ENCODE peak calls at places on chromosomes 12 and 14, in four cellular contexts. H is MM.1S, E is PC-9, U is H9. R is an unnamed sample.

GRCh38 chr12:25585021-25585523 is 32.0 kb upstream of the LMNTD1 start:
- DNase-seq in H (no peak), E (no peak), U (no peak), R (peak; percentile 89)

GRCh38 chr12:12008931-12009611 is 61.7 kb upstream of the BCL2L14 start:
- DNase-seq in H (no peak), E (peak; percentile 98), U (peak; percentile 93), R (peak; percentile 95)

GRCh38 chr12:68793436-68793835 is 14.5 kb upstream of the MDM2 start:
- DNase-seq in H (no peak), E (no peak), U (no peak), R (no peak)

GRCh38 chr12:45234134-45234865 is 18.4 kb downstream of the ANO6 start:
- DNase-seq in H (no peak), E (peak; percentile 97), U (peak; percentile 79), R (peak; percentile 96)

GRCh38 chr12:127685476-127686234 is 581.3 kb upstream of the TMEM132C start:
- DNase-seq in H (no peak), E (no peak), U (no peak), R (no peak)

GRCh38 chr14:85296466-85297210 is 233.3 kb upstream of the FLRT2 start:
- DNase-seq in H (no peak), E (no peak), U (no peak), R (peak; percentile 44)

GRCh38 chr14:99478133-99478532 is 2.5 kb downstream of the SETD3 start:
- DNase-seq in H (no peak), E (no peak), U (no peak), R (no peak)

GRCh38 chr12:11830298-11830937 is 180.9 kb downstream of the ETV6 start:
- DNase-seq in H (peak; percentile 72), E (no peak), U (no peak), R (peak; percentile 55)

GRCh38 chr12:41014643-41015020 is 173.5 kb upstream of the PDZRN4 start:
- DNase-seq in H (no peak), E (no peak), U (no peak), R (peak; percentile 58)

GRCh38 chr12:752673-753400 is 458 bp downstream of the WNK1 start:
- DNase-seq in H (peak; percentile 60), E (peak; percentile 38), U (peak; percentile 39), R (peak; percentile 53)

GRCh38 chr12:89661706-89662330 is 46.8 kb downstream of the ATP2B1 start:
- DNase-seq in H (no peak), E (no peak), U (no peak), R (no peak)

GRCh38 chr14:84375235-84375634 is 1154.7 kb upstream of the FLRT2 start:
- DNase-seq in H (no peak), E (no peak), U (no peak), R (no peak)

GRCh38 chr12:19410211-19410610 is 29.1 kb upstream of the AEBP2 start:
- DNase-seq in H (no peak), E (no peak), U (no peak), R (no peak)

GRCh38 chr12:55720071-55720564 is at the start of gene RDH5:
- DNase-seq in H (no peak), E (no peak), U (no peak), R (peak; percentile 54)

GRCh38 chr14:28767239-28767850 is 758 bp downstream of the FOXG1 start:
- DNase-seq in H (no peak), E (no peak), U (no peak), R (no peak)

GRCh38 chr12:59070534-59070933 is 150.2 kb upstream of the LRIG3 start:
- DNase-seq in H (no peak), E (no peak), U (no peak), R (no peak)

GRCh38 chr14:96255501-96256366 is at the start of gene BDKRB1:
- DNase-seq in H (no peak), E (peak; percentile 59), U (no peak), R (peak; percentile 56)

GRCh38 chr12:3389911-3390310 is 101.1 kb upstream of the PRMT8 start:
- DNase-seq in H (no peak), E (no peak), U (no peak), R (no peak)

GRCh38 chr12:66901136-66901932 is 222.5 kb upstream of the GRIP1 start:
- DNase-seq in H (peak; percentile 72), E (no peak), U (no peak), R (peak; percentile 24)

GRCh38 chr12:110565919-110566871 is 16.9 kb downstream of the PPTC7 start:
- DNase-seq in H (no peak), E (peak; percentile 80), U (no peak), R (peak; percentile 93)

GRCh38 chr14:105148604-105149145 is 19.9 kb downstream of the JAG2 start:
- DNase-seq in H (no peak), E (no peak), U (no peak), R (no peak)

GRCh38 chr12:15774819-15775218 is 14.4 kb downstream of the EPS8 start:
- DNase-seq in H (no peak), E (no peak), U (no peak), R (no peak)

GRCh38 chr14:75602527-75602926 is 24.1 kb downstream of the FLVCR2 start:
- DNase-seq in H (no peak), E (no peak), U (no peak), R (no peak)

GRCh38 chr14:76168531-76168930 is 16.8 kb downstream of the GPATCH2L start:
- DNase-seq in H (no peak), E (no peak), U (no peak), R (peak; percentile 9)

GRCh38 chr12:50221228-50222008 is 54.2 kb upstream of the CERS5 start:
- DNase-seq in H (no peak), E (peak; percentile 58), U (no peak), R (peak; percentile 66)

GRCh38 chr12:87127272-87127671 is 871.1 kb upstream of the MGAT4C start:
- DNase-seq in H (no peak), E (no peak), U (no peak), R (peak; percentile 47)

GRCh38 chr12:114662512-114663177 is 21.3 kb downstream of the TBX3 start:
- DNase-seq in H (peak; percentile 35), E (peak; percentile 60), U (peak; percentile 78), R (peak; percentile 78)

GRCh38 chr12:41932028-41932427 is 212.6 kb downstream of the GXYLT1 start:
- DNase-seq in H (no peak), E (no peak), U (no peak), R (no peak)

GRCh38 chr12:70994217-70994788 is 73.8 kb upstream of the PTPRR start:
- DNase-seq in H (no peak), E (no peak), U (no peak), R (peak; percentile 37)

DNA sequence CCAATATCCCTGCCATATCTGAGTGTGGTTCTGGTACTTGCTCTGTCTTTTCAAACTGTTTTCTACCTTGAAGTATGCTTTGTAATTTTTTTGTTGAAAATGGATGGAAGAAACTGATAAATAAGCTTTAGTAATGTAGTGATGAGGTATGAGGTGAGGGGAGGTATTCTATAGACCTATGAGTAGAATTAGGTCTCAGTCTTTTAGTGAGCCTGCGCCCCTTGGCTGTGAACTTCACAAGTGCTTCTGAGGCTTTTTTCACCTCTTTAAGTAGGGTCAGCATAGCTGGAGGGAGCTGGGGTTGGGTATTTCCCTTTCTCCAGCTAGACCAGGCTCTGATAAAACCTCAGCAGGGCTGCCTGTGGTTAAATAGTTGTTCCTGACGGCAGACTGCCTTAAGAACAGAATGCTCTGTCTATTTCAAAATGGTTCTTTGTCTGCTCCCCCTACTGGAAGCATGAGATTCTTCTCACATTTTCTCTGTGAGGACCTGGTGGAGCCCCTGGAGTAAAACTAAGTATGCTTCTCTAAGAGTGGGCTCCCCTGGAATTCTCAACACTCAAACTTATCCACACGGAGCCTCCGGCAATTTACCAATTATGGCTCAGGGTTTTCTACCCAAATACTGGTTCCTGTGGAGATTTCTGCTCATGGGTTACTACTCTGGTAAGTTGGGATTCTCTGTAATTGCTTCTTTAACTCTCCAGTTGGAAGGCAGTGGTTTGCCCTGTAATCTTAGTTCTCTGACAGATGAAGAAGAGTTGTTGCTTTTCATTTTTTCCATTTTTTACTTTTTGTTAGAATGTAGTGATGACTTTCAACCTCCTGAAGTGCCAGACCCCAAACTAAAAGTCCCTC is 13.1 kb downstream of the KRT5 start:
- DNase-seq in H (peak; percentile 54), E (peak; percentile 36), U (peak; percentile 61), R (peak; percentile 82)
- TF ChIP-seq CTCF in H (peak; percentile 45), E (peak; percentile 70), U (peak; percentile 74), R (peak; percentile 58)

GRCh38 chr12:48123169-48123568 is 4.0 kb downstream of the PFKM start:
- DNase-seq in H (no peak), E (no peak), U (no peak), R (no peak)
- H3K79me2 ChIP-seq in H (peaks cover 47% of the 10 kb centered on the region), E (peaks cover 19% of the 10 kb centered on the region), U (peaks cover 6% of the 10 kb centered on the region), R (peaks cover 33% of the 10 kb centered on the region)

GRCh38 chr12:48810817-48811453 is 7.4 kb upstream of the CACNB3 start:
- DNase-seq in H (no peak), E (peak; percentile 67), U (no peak), R (peak; percentile 47)
- H2AFZ ChIP-seq in H (no peak overlapping the region), E (no peak overlapping the region), U (no peak overlapping the region), R (no peak overlapping the region)

GRCh38 chr14:49955013-49955412 is 62.1 kb downstream of the ARF6 start:
- DNase-seq in H (no peak), E (no peak), U (no peak), R (no peak)
- TF ChIP-seq CTCF in H (no peak), E (no peak), U (no peak), R (no peak)

DNA sequence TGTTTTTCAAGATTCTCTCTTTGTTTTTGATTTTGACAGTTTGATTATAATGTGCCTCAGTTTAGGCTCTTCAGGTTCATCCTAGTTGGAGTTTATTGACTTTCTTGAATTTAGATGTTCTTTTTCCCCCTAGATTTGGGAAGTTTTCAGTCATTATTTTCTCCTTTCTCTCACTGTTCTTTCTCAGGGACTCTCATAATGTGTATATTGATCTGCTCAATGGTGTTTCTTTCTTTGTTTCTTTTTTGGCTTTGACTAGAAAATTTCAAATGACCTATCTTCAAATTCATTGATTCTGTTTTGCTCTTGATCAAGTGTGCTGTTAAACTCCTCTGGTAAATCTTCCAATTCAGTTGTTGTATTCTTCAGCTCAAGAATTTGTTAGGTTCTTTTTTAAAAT is 108.3 kb downstream of the RGS6 start:
- DNase-seq in H (no peak), E (no peak), U (no peak), R (no peak)
- H3K79me2 ChIP-seq in H (no peaks in the 10 kb centered on the region), E (no peaks in the 10 kb centered on the region), U (no peaks in the 10 kb centered on the region), R (no peaks in the 10 kb centered on the region)

DNA sequence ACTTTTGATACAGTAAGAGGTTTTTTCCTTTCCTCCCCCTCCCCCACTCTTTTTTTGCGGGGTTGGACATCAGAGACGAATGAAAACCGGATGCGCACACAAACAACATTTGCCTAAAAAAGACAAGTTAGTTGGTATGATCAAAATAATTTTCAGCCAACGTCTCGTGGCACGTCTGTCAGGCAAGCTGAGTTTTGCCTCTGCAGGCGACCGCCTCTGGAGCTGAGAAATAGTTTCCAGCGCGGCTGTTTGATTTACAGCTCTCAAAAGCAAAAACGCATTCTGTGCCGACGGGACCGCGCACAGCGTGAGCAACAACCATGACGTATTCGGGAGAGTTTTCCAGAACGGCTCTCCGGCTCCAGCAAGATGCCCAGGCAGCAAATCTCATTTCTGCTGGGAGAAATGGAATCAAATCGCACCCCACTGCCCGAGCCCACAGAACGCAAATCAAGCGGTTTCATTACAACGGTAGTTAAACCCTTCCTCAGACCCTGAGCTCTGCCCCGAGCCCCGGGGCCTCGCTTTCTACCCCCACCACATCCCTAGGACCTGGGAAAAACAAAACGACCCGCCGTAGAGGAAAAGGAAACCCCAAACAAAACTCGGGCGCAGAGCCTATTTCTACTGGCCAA is 14.2 kb upstream of the CALM1 start:
- DNase-seq in H (peak; percentile 39), E (no peak), U (no peak), R (peak; percentile 59)
- H2AFZ ChIP-seq in H (peak overlapping the region; percentile 63), E (peak overlapping the region; percentile 97), U (peak overlapping the region; percentile 0), R (peak overlapping the region; percentile 86)

GRCh38 chr12:79374543-79374942 is 316.2 kb downstream of the PAWR start:
- DNase-seq in H (no peak), E (no peak), U (no peak), R (no peak)
- TF ChIP-seq CTCF in H (no peak), E (no peak), U (no peak), R (peak; percentile 7)